ENCODE peak calls at places on chromosome 10, in nine cellular contexts. X, T, C, E, K, J, V, L and P are unnamed samples.

GRCh38 chr10:88131561-88132139 is 268.2 kb downstream of the PTEN start:
- DNase-seq in V (no peak), C (no peak), K (peak), J (no peak), L (peak), E (no peak), T (no peak), X (no peak), P (peak)

GRCh38 chr10:90133606-90134005 is 432.2 kb downstream of the KIF20B start:
- DNase-seq in X (no peak), V (no peak), J (no peak), T (no peak), C (no peak), E (no peak), L (no peak), K (no peak), P (no peak)

GRCh38 chr10:96470108-96470743 is 43.5 kb downstream of the TLL2 start:
- DNase-seq in T (peak), K (no peak), C (no peak), L (peak), E (no peak), J (peak), X (no peak), V (no peak), P (no peak)

GRCh38 chr10:6916601-6917000 is 336.5 kb upstream of the PRKCQ start:
- DNase-seq in K (no peak), X (no peak), L (peak), J (no peak), C (no peak), E (no peak), V (no peak), T (no peak), P (no peak)

GRCh38 chr10:71138126-71138860 is 74.1 kb upstream of the UNC5B start:
- DNase-seq in X (no peak), T (no peak), V (no peak), C (no peak), J (no peak), L (no peak), E (no peak), K (no peak), P (no peak)

GRCh38 chr10:30437039-30437781 is 3.2 kb downstream of the MAP3K8 start:
- DNase-seq in K (no peak), X (no peak), E (no peak), J (no peak), T (peak), L (peak), V (peak), C (no peak), P (peak)

GRCh38 chr10:61919646-61920215 is 18.2 kb downstream of the ARID5B start:
- DNase-seq in T (peak), V (no peak), E (no peak), X (no peak), J (no peak), K (no peak), L (no peak), C (no peak), P (no peak)

GRCh38 chr10:80163741-80164341 is 31.3 kb downstream of the PLAC9 start:
- DNase-seq in L (peak), X (no peak), T (peak), K (no peak), C (peak), E (no peak), J (no peak), V (peak), P (no peak)

DNA sequence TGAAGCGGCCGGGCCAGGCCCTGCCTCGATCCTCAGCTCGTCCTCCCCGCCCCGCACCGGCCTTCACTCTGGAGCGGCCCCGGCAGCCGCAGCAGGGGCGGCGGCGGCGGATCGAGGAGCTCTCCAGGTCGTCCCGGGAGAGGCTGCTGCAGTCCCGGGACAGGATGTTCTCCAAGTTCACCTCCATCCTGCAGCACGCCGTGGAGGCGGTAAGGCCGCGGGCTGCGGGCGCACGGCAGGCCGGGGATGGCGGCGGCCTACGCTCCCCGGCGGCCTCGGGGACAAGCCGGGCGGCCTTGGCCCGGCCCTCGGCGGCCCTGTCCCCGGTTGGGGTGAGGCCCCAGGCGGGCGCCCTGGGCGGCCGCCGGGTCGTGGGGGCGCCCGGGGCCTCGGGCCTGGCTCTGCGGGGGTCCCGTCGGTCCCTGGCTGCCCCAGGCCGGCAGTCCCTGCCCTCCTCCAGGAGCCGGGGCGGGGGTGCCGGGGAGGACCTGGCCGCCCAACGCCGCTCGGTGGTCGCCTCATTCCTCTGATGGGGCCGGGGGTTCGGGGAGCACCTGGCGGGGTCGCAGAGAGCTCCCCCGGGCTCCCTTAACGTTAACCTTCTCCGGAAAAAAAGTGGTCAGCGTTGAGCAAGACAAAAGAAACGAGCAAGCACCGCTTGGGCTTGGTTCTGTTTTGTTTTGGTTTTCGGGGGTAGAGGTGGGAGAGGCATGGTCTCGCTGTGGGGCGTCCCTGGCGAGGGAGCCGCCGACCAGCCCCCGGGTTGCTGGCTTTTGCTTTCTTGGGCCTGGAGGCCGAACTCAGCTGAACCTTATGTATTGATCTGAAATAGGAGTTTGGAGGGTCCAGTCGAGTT is 563 bp downstream of the FHIP2A start:
- DNase-seq in T (peak), C (no peak), E (no peak), X (no peak), J (no peak), L (peak), K (peak), V (no peak), P (peak)
- TF ChIP-seq CTCF in T (no peak), C (no peak), E (no peak), X (no peak), J (peak), L (no peak), K (no peak), V (peak), P (no peak)

GRCh38 chr10:18333616-18334015 is 193.4 kb downstream of the CACNB2 start:
- DNase-seq in K (no peak), L (peak), V (no peak), J (no peak), T (no peak), X (no peak), C (no peak), E (no peak), P (no peak)
- H3K4me3 ChIP-seq in K (no peak), L (peak), V (no peak), J (no peak), T (no peak), X (no peak), C (no peak), E (no peak), P (no peak)

DNA sequence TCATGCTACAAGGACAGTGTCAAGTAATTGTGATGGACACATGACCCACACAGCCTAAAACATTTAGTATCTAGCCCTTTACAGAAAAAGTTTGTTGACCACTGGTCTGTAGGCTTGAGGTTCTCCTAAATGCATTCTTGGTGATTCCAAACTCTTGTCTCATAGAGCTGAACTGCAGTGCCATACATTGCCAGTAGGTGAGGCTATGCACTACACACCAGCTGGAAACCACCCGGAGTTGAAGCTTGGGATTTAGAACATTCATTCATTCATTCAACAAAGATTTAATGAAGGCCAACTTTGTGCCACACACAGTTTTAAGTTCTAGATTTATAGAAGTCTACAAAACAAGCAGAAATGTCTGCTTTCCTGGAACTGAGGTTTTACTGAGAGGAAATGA is 77.3 kb upstream of the TCF7L2 start:
- DNase-seq in V (no peak), J (no peak), E (no peak), C (no peak), X (no peak), K (no peak), L (no peak), T (no peak), P (no peak)
- TF ChIP-seq CTCF in V (peak), J (peak), E (peak), C (peak), X (no peak), K (no peak), L (peak), T (peak), P (no peak)

GRCh38 chr10:24209421-24209770 is 458 bp downstream of the KIAA1217 start:
- DNase-seq in X (no peak), K (no peak), L (peak), E (peak), T (peak), C (peak), J (no peak), V (peak), P (no peak)
- H3K4me3 ChIP-seq in X (no peak), K (peak), L (peak), E (peak), T (peak), C (peak), J (peak), V (peak), P (peak)